ENCODE peak calls at places on chromosomes 6 and 20, in six cellular contexts. N is HepG2, Y is IMR-90, E is AG10803, W is brain microvascular endothelial cell, G is type B pancreatic cell. J is an unnamed sample.

GRCh38 chr20:48236001-48236400 is 450.7 kb upstream of the SULF2 start:
- DNase-seq in W (no peak), E (no peak), Y (no peak), G (no peak), N (no peak), J (no peak)

GRCh38 chr6:40876336-40876735 is 162.7 kb downstream of the UNC5CL start:
- DNase-seq in N (no peak), E (no peak), Y (no peak), G (no peak), W (no peak), J (no peak)

GRCh38 chr6:124193132-124193531 is 389.5 kb downstream of the NKAIN2 start:
- DNase-seq in Y (no peak), G (no peak), E (no peak), N (no peak), W (no peak), J (no peak)

GRCh38 chr20:61316351-61316750 is 64.3 kb downstream of the CDH4 start:
- DNase-seq in E (no peak), N (no peak), Y (no peak), W (no peak), G (no peak), J (no peak)

GRCh38 chr6:35128496-35128895 is 12.6 kb downstream of the TCP11 start:
- DNase-seq in G (no peak), E (peak; percentile 52), N (no peak), W (peak; percentile 34), Y (peak; percentile 59), J (no peak)

GRCh38 chr6:155782739-155783459 is 327.3 kb upstream of the NOX3 start:
- DNase-seq in W (no peak), N (no peak), G (no peak), E (peak; percentile 45), Y (peak; percentile 94), J (no peak)

GRCh38 chr20:46139908-46140482 is 21.9 kb downstream of the CD40 start:
- DNase-seq in G (no peak), W (no peak), Y (no peak), N (no peak), E (no peak), J (peak; percentile 74)

GRCh38 chr6:51495016-51495805 is 592.2 kb downstream of the PKHD1 start:
- DNase-seq in E (no peak), G (no peak), Y (no peak), N (no peak), W (no peak), J (no peak)

GRCh38 chr20:23152308-23152892 is 66.3 kb upstream of the CD93 start:
- DNase-seq in Y (peak; percentile 88), G (no peak), N (peak; percentile 90), W (peak; percentile 90), E (peak; percentile 79), J (no peak)

GRCh38 chr6:64046746-64047208 is 411.2 kb downstream of the PHF3 start:
- DNase-seq in N (peak; percentile 94), E (no peak), Y (no peak), G (no peak), W (no peak), J (no peak)

GRCh38 chr6:52362443-52363221 is 681 bp downstream of the PAQR8 start:
- DNase-seq in W (peak; percentile 6), G (peak; percentile 71), N (no peak), Y (no peak), E (no peak), J (peak; percentile 7)

GRCh38 chr20:3563548-3564177 is 92.8 kb downstream of the ATRN start:
- DNase-seq in G (no peak), Y (peak; percentile 69), N (peak; percentile 63), E (peak; percentile 62), W (peak; percentile 58), J (no peak)

GRCh38 chr6:17012421-17013225 is 89.2 kb upstream of the STMND1 start:
- DNase-seq in Y (peak; percentile 65), N (no peak), W (peak; percentile 82), G (no peak), E (peak; percentile 27), J (peak; percentile 56)

GRCh38 chr20:48292806-48293205 is 507.5 kb upstream of the SULF2 start:
- DNase-seq in N (no peak), Y (no peak), G (no peak), W (no peak), E (no peak), J (no peak)

GRCh38 chr6:52672422-52673025 is 1.6 kb downstream of the TMEM14A start:
- DNase-seq in W (no peak), Y (peak; percentile 45), N (no peak), E (no peak), G (no peak), J (peak; percentile 86)

DNA sequence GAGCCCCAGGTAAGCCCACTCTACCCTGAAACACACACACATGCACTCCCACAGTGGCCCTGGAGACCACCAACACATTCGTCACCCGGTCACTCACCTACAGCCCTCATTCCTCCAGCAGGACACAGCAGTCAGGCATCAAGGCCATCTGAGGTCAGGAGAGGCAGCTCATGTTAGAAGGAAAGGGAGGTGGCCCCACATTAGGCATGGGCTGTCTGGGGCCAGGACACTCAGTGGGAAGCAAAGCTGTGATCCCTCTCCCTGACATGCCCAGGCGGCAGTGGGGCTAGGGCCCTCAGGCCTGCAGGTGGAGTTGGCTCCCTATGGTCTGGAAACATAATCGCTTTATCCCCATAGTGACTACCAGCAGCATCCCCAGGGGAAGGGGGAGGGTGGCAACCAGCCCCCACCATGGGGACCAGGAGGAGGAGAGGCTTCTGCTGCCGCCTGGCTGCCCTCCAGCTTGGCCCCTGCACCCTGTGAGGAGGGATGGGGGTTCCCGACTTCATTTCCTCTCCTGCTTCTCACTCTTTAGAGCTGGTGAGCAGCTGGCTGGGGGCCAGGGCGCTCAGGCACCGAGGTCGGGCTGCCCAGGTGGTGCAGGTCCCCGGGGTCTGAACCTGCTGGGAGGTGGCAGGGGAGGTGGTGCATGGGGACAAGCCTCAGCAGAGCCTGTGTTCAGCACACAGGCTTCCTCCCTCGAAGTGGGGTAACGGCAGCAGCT is 76.6 kb upstream of the CST7 start:
- DNase-seq in W (no peak), Y (no peak), N (no peak), E (no peak), G (no peak), J (no peak)
- TF ChIP-seq CTCF in W (no peak), Y (no peak), N (no peak), E (no peak), G (no peak), J (no peak)

DNA sequence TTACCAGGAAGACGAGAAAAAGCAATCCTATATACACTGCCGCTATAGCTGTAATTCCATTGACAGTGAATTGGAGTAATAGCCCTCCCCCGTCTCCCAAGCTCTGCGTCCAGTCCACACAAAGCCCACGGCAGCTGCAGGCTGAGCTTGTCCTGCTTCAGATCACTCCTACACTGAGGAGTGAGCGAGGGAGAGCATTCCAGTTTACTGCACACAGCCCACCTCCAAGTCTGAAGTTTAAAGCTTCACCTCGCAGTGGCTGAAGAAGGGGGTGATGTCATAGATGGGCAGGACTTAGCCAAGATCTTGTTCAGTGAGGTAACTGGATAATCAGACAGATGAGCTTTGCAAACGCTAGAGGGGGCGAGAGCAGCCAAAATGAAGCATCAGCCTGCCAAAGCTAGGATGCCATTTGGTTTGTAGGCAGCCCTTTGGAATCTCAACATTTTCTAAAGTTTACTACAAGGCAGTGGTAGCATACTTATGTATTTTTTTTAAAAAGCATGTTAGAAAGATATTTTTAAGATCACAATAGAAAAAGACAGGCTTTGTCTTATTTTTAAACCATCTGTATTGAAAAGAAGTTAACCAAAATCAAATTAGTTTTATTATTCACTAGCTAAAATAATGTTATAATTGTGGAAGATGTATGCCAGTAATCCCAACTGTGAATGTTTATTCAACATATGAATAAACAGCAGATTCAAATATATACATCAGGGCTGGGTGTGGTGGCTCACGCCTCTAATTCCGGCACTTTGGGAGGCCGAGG is at the start of gene FLRT3:
- DNase-seq in N (peak; percentile 93), W (peak; percentile 97), G (peak; percentile 83), Y (peak; percentile 96), E (peak; percentile 90), J (peak; percentile 98)
- TF ChIP-seq CTCF in N (peak; percentile 97), W (peak; percentile 88), G (peak; percentile 91), Y (peak; percentile 86), E (peak; percentile 87), J (peak; percentile 99)

GRCh38 chr6:84773431-84774173 is 9.2 kb upstream of the TBX18 start:
- DNase-seq in G (no peak), E (peak; percentile 33), W (peak; percentile 56), Y (no peak), N (no peak), J (peak; percentile 25)

GRCh38 chr6:84776392-84776791 is 12.0 kb upstream of the TBX18 start:
- DNase-seq in N (no peak), G (no peak), W (no peak), Y (no peak), E (no peak), J (no peak)

GRCh38 chr6:84773133-84773430 is 8.7 kb upstream of the TBX18 start:
- DNase-seq in G (no peak), N (no peak), E (no peak), W (no peak), Y (no peak), J (no peak)

GRCh38 chr6:84772428-84773132 is 8.2 kb upstream of the TBX18 start:
- DNase-seq in N (no peak), G (no peak), W (no peak), Y (no peak), E (no peak), J (no peak)

GRCh38 chr6:84774174-84775158 is 10.1 kb upstream of the TBX18 start:
- DNase-seq in W (peak; percentile 62), N (no peak), Y (no peak), E (peak; percentile 54), G (no peak), J (peak; percentile 29)
- TF ChIP-seq CTCF in W (peak; percentile 49), N (peak; percentile 22), Y (peak; percentile 61), E (peak; percentile 35), G (peak; percentile 76), J (peak; percentile 63)

GRCh38 chr20:661474-662288 is 8.7 kb upstream of the SRXN1 start:
- DNase-seq in Y (no peak), N (no peak), W (no peak), E (no peak), G (no peak), J (no peak)
- TF ChIP-seq CTCF in Y (no peak), N (peak; percentile 43), W (peak; percentile 7), E (no peak), G (no peak), J (no peak)

DNA sequence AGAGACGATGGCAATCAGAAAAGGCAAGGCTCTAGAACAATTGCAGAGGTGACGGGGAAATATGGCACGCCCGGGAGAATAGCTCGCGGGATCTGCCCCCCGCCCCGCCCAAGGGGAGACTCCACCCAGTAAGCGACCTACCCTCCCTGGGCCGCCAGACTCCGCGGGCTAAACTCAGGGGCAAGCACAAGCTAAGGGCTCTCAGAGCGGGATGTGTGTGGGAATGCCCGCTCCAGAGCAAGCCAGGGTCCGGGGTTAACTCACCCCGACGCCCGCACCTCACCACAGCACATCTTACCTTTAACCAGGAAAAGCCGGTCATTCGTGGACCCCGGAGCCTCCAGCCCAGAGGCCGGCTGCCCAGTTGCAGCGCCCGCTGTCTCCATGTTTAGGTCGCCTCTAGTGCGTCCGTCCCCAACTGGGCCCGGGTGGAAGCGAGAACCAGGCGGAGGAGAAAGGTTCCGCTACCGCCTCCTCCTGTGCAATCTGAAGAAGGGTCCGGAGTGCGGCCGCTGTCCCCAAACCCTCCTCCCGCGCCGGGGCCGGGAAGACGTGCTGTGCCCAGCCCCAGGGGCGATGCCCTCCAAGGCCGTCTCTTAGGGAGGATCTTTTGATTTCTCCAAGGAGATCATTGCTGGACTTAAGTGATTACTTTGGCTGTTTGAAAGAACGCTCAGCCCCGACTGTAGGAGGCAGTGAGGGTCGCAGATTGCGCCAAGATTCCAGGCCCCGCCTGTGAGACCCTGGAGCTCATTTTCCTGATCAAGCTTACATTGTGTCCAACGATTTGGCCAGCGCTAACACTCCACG is at the start of gene TMEM242:
- DNase-seq in W (peak; percentile 92), N (peak; percentile 89), E (peak; percentile 93), G (peak; percentile 92), Y (peak; percentile 93), J (peak; percentile 92)
- TF ChIP-seq CTCF in W (peak; percentile 54), N (peak; percentile 42), E (peak; percentile 19), G (peak; percentile 53), Y (no peak), J (peak; percentile 13)